ENCODE peak calls at places on chromosomes 3 and 15, in six cellular contexts. B, Y, I, Q, F and V are unnamed samples.

GRCh38 chr3:64417816-64418215 is 192.6 kb upstream of the PRICKLE2 start:
- DNase-seq in B (peak; percentile 52), Y (no peak), I (peak; percentile 76), Q (peak; percentile 73), F (no peak), V (no peak)

GRCh38 chr3:133293397-133294107 is 106.3 kb upstream of the BFSP2 start:
- DNase-seq in B (no peak), Y (no peak), I (no peak), Q (no peak), F (no peak), V (no peak)

GRCh38 chr3:125374996-125375941 is at the start of gene ZNF148:
- DNase-seq in B (peak; percentile 84), Y (peak; percentile 80), I (peak; percentile 89), Q (peak; percentile 92), F (peak; percentile 62), V (peak; percentile 90)

GRCh38 chr15:63476229-63476632 is 28.2 kb upstream of the USP3 start:
- DNase-seq in B (peak; percentile 100), Y (peak; percentile 64), I (no peak), Q (peak; percentile 99), F (no peak), V (no peak)

GRCh38 chr3:56314842-56315241 is 153.4 kb downstream of the ERC2 start:
- DNase-seq in B (no peak), Y (peak; percentile 95), I (no peak), Q (peak; percentile 49), F (no peak), V (peak; percentile 29)

GRCh38 chr3:107884719-107885460 is 205.9 kb downstream of the CD47 start:
- DNase-seq in B (peak; percentile 61), Y (peak; percentile 31), I (no peak), Q (peak; percentile 65), F (no peak), V (no peak)

GRCh38 chr3:76410762-76411281 is 625.5 kb upstream of the ZNF717 start:
- DNase-seq in B (peak; percentile 52), Y (no peak), I (no peak), Q (no peak), F (no peak), V (no peak)

GRCh38 chr3:31724144-31724543 is 191.4 kb downstream of the STT3B start:
- DNase-seq in B (no peak), Y (no peak), I (peak; percentile 23), Q (no peak), F (peak; percentile 34), V (peak; percentile 73)

GRCh38 chr3:4834403-4834866 is 144.8 kb upstream of the BHLHE40 start:
- DNase-seq in B (peak; percentile 17), Y (no peak), I (no peak), Q (peak; percentile 62), F (no peak), V (no peak)

GRCh38 chr15:52328680-52329079 is 33.1 kb upstream of the MYO5C start:
- DNase-seq in B (no peak), Y (no peak), I (no peak), Q (no peak), F (no peak), V (no peak)

GRCh38 chr15:55893852-55894251 is 99.6 kb downstream of the NEDD4 start:
- DNase-seq in B (no peak), Y (no peak), I (no peak), Q (no peak), F (no peak), V (no peak)

GRCh38 chr3:123116116-123116515 is 49.3 kb downstream of the PDIA5 start:
- DNase-seq in B (no peak), Y (no peak), I (no peak), Q (no peak), F (no peak), V (no peak)

GRCh38 chr15:29050870-29051269 is 165.1 kb downstream of the APBA2 start:
- DNase-seq in B (peak; percentile 68), Y (no peak), I (no peak), Q (peak; percentile 61), F (no peak), V (no peak)

GRCh38 chr3:161548301-161548700 is 51.7 kb downstream of the OTOL1 start:
- DNase-seq in B (no peak), Y (no peak), I (no peak), Q (peak; percentile 92), F (no peak), V (no peak)

GRCh38 chr15:67177750-67178149 is 76.7 kb downstream of the AAGAB start:
- DNase-seq in B (peak; percentile 83), Y (peak; percentile 64), I (no peak), Q (peak; percentile 89), F (no peak), V (no peak)

GRCh38 chr3:26018889-26019288 is 229.0 kb downstream of the OXSM start:
- DNase-seq in B (no peak), Y (no peak), I (no peak), Q (no peak), F (no peak), V (no peak)

GRCh38 chr3:87135412-87135811 is 91.7 kb upstream of the CHMP2B start:
- DNase-seq in B (no peak), Y (no peak), I (no peak), Q (no peak), F (no peak), V (no peak)
- H4K91ac ChIP-seq in B (no peak overlapping the region), Y (no peak overlapping the region), I (no peak overlapping the region), Q (no peak overlapping the region), F (no peak overlapping the region), V (no peak overlapping the region)

GRCh38 chr3:34106379-34106778 is 307.9 kb downstream of the PDCD6IP start:
- DNase-seq in B (no peak), Y (no peak), I (no peak), Q (no peak), F (no peak), V (no peak)

GRCh38 chr3:34109846-34110245 is 311.4 kb downstream of the PDCD6IP start:
- DNase-seq in B (no peak), Y (no peak), I (no peak), Q (no peak), F (no peak), V (no peak)

GRCh38 chr3:34108976-34109375 is 310.5 kb downstream of the PDCD6IP start:
- DNase-seq in B (no peak), Y (no peak), I (no peak), Q (no peak), F (no peak), V (no peak)

GRCh38 chr3:34107669-34108068 is 309.2 kb downstream of the PDCD6IP start:
- DNase-seq in B (no peak), Y (no peak), I (no peak), Q (no peak), F (no peak), V (no peak)

DNA sequence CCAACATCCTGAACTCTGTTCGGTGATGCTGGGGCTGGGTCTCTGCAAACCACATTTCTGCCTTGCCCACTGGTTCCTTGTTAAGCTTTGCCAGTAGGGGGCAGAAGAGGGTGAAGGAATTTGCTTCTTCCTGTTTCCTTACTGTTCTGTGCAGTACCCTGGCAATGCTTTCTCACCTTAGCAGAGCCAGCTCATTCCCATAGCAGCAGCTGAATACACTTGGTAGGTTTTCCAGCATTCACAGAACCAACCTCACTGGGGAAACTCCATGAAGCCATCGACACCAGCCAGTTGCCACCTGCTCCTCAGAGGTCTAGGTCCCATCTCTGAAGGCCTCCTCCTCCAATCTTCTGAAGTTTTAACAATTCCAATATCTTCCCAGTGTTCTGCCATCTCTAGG is 308.4 kb downstream of the PDCD6IP start:
- DNase-seq in B (no peak), Y (peak; percentile 27), I (peak; percentile 39), Q (no peak), F (peak; percentile 58), V (peak; percentile 71)
- H4K91ac ChIP-seq in B (no peak overlapping the region), Y (no peak overlapping the region), I (no peak overlapping the region), Q (no peak overlapping the region), F (no peak overlapping the region), V (no peak overlapping the region)

GRCh38 chr15:81785679-81786078 is 260.1 kb downstream of the MEX3B start:
- DNase-seq in B (no peak), Y (peak; percentile 56), I (no peak), Q (no peak), F (no peak), V (no peak)

GRCh38 chr15:81783076-81783475 is 262.7 kb downstream of the MEX3B start:
- DNase-seq in B (no peak), Y (no peak), I (no peak), Q (no peak), F (no peak), V (no peak)

GRCh38 chr15:81783586-81783985 is 262.2 kb downstream of the MEX3B start:
- DNase-seq in B (no peak), Y (peak; percentile 59), I (no peak), Q (no peak), F (no peak), V (no peak)

GRCh38 chr15:81785181-81785580 is 260.6 kb downstream of the MEX3B start:
- DNase-seq in B (no peak), Y (no peak), I (no peak), Q (no peak), F (no peak), V (no peak)

DNA sequence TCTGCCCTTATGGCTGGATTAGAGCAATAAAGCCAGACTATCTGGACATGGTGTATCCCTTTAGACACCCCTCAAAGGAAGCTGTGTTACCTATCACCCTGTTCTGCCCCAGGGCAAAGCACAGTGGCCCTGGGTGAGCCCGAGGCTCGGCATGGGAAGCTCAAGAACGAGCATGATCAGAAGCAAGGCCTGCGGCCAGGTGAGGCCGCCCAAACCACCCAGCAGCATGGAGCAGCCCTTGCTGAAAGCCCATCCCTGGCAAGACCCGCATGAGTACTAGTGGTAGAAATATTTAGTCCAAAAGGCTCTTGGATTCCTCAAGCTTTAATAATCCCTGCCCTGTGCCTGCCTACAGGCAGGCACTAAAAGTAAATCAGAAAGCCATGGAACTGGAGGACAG is 261.1 kb downstream of the MEX3B start:
- DNase-seq in B (no peak), Y (peak; percentile 99), I (no peak), Q (no peak), F (no peak), V (no peak)
- H4K91ac ChIP-seq in B (no peak overlapping the region), Y (no peak overlapping the region), I (no peak overlapping the region), Q (no peak overlapping the region), F (no peak overlapping the region), V (no peak overlapping the region)

DNA sequence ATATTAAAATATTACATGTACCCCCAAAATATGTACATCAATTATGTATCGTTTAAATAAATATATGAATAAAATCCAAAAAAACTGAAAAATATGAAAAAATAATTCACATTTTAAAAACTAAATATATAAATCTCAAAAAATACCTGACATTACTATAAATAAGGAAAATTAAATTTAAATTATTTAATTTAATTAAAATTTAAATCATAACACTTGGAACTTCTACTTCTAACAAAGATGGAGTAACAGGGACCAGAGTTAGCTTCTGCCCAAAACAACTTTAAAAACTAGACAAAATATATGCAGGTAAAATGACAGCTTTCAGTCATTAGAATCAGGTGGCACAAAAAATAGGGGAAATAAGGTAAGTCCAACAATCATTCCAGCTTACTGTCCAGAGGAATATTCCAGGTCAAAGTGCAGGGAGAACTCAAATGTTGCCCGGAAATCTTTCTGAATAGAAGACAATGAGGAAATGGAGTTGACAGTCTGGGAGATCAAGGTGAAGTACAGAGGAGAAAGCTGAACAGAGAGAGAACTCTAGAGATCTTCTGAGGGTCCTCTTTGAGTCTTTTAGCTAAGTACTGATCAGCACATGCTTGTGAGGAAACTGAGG is 207.7 kb upstream of the ATP11B start:
- DNase-seq in B (no peak), Y (no peak), I (no peak), Q (no peak), F (no peak), V (no peak)
- H4K91ac ChIP-seq in B (no peak overlapping the region), Y (no peak overlapping the region), I (no peak overlapping the region), Q (no peak overlapping the region), F (no peak overlapping the region), V (no peak overlapping the region)

GRCh38 chr3:16547958-16548357 is 34.5 kb upstream of the RFTN1 start:
- DNase-seq in B (no peak), Y (peak; percentile 34), I (no peak), Q (no peak), F (no peak), V (no peak)
- H4K91ac ChIP-seq in B (no peak overlapping the region), Y (no peak overlapping the region), I (no peak overlapping the region), Q (no peak overlapping the region), F (no peak overlapping the region), V (no peak overlapping the region)